ENCODE peak calls at places on chromosomes 7 and 10, in five cellular contexts. J is CD8-positive, alpha-beta T cell; D is foreskin fibroblast; O is fibroblast of the aortic adventitia; M is AG04449. W is an unnamed sample.

GRCh38 chr10:122062831-122063674 is 74.1 kb downstream of the TACC2 start:
- DNase-seq in D (peak; percentile 92), O (peak; percentile 89), M (no peak), J (no peak), W (peak; percentile 68)

GRCh38 chr7:79361214-79361613 is 92.3 kb downstream of the MAGI2 start:
- DNase-seq in O (no peak), M (no peak), D (no peak), J (no peak), W (no peak)

GRCh38 chr7:156585025-156585648 is 55.4 kb upstream of the RNF32 start:
- DNase-seq in D (no peak), M (no peak), J (no peak), O (no peak), W (no peak)

GRCh38 chr10:29588640-29589421 is 45.9 kb downstream of the SVIL start:
- DNase-seq in J (no peak), M (no peak), D (peak; percentile 72), O (peak; percentile 45), W (no peak)

GRCh38 chr7:27745064-27745583 is 5.2 kb downstream of the TAX1BP1 start:
- DNase-seq in O (peak; percentile 88), D (peak; percentile 63), J (no peak), M (no peak), W (no peak)

GRCh38 chr10:97081621-97082235 is 104.0 kb downstream of the SLIT1 start:
- DNase-seq in M (no peak), J (peak; percentile 70), O (peak; percentile 62), D (peak; percentile 83), W (peak; percentile 15)

GRCh38 chr10:124153601-124153930 is 60.2 kb upstream of the CHST15 start:
- DNase-seq in J (no peak), O (no peak), D (no peak), M (no peak), W (no peak)

GRCh38 chr10:97096327-97097153 is 89.2 kb downstream of the SLIT1 start:
- DNase-seq in J (peak; percentile 24), O (no peak), D (no peak), M (no peak), W (no peak)

GRCh38 chr7:26201261-26202018 is at the start of gene CBX3:
- DNase-seq in M (no peak), O (peak; percentile 63), J (peak; percentile 87), D (peak; percentile 91), W (peak; percentile 44)

GRCh38 chr10:132537713-132538020 is at the start of gene INPP5A:
- DNase-seq in O (no peak), M (no peak), D (no peak), J (no peak), W (no peak)

GRCh38 chr10:87660484-87661133 is 931 bp downstream of the PAPSS2 start:
- DNase-seq in J (no peak), M (no peak), O (peak; percentile 79), D (peak; percentile 85), W (no peak)

GRCh38 chr7:34313289-34313688 is 344.7 kb upstream of the NPSR1 start:
- DNase-seq in J (no peak), D (peak; percentile 46), M (no peak), O (peak; percentile 51), W (no peak)

GRCh38 chr10:79244841-79245504 is 102.3 kb upstream of the PPIF start:
- DNase-seq in O (peak; percentile 75), M (no peak), J (peak; percentile 21), D (no peak), W (no peak)

GRCh38 chr10:44334091-44334490 is 50.8 kb downstream of the CXCL12 start:
- DNase-seq in J (no peak), O (no peak), M (no peak), D (no peak), W (no peak)

GRCh38 chr10:42939237-42939636 is 137.6 kb upstream of the RET start:
- DNase-seq in J (no peak), D (no peak), O (no peak), M (no peak), W (no peak)

GRCh38 chr7:7237201-7237977 is 55.0 kb downstream of the C1GALT1 start:
- DNase-seq in O (no peak), J (no peak), M (no peak), D (no peak), W (no peak)

GRCh38 chr10:103227416-103227815 is 18.3 kb upstream of the RPEL1 start:
- DNase-seq in M (no peak), D (no peak), O (no peak), J (no peak), W (no peak)

GRCh38 chr7:542935-543789 is 23.5 kb upstream of the PDGFA start:
- DNase-seq in O (peak; percentile 86), M (peak; percentile 50), J (no peak), D (peak; percentile 97), W (peak; percentile 76)

DNA sequence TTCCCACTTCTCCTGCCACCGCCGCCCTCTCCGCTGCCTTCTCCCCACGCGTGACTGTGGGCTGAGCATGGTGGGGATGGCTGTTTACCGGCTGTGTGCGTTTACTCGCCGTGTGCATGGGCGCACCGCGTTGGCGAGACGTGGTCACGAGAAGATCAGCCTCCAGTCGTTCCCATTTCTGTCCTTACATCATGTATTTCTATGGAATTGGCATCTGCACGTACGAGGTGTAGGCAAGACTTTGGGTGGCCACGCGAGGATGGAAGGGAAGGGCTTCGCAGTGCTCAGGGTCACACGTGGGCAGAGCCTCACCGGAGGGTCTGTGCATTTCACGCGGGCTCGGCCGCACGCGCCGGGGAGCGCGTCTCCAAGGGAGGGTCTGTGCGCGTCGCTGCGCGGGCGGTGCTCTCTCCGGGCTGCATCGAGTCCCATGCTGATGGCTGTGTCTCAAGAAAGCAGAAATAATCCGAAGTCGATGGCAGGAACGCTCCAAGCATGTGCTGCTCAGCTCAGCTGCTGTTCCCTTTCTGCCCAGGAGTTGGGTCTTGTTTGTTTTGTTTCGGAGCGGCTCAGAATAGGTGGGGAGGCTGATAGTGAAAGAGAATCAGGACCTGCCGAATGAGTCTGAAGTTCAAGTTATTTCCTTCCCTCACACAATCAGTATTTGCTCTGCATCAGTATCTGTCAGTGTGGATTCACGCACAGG is 973 bp downstream of the CAMK1D start:
- DNase-seq in M (no peak), D (peak; percentile 59), J (peak; percentile 51), O (peak; percentile 49), W (no peak)
- TF ChIP-seq CTCF in M (no peak), D (no peak), J (no peak), O (no peak), W (no peak)

GRCh38 chr10:9301148-9301547 is 1246.7 kb downstream of the GATA3 start:
- DNase-seq in J (no peak), M (no peak), D (peak; percentile 48), O (peak; percentile 23), W (no peak)
- TF ChIP-seq CTCF in J (no peak), M (no peak), D (peak; percentile 13), O (peak; percentile 27), W (peak; percentile 40)

DNA sequence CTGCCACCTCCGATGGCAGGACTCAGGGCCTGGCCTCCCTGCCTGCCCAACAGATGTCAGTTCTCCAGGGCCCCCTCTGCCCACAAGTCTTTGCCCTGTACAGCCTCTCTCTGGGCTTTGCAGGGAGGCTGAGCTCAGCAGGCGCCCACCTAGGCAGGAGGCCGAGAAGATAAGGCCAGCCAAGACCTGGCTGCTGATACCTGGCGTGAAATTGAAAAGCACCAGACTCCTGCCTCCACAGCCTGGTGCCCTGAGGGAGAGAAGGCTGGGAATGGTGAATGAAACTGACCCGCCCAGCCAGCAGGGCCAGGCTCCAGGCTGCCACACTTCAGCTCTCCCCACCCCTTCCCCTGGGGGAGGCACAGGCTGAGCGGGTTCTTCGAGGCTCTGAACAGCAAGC is 145.8 kb downstream of the CDH23 start:
- DNase-seq in O (no peak), M (no peak), J (no peak), D (no peak), W (no peak)
- TF ChIP-seq CTCF in O (no peak), M (no peak), J (no peak), D (no peak), W (no peak)

GRCh38 chr7:135501402-135501801 is 8.5 kb downstream of the CNOT4 start:
- DNase-seq in M (no peak), O (peak; percentile 11), D (peak; percentile 55), J (no peak), W (no peak)
- TF ChIP-seq CTCF in M (no peak), O (no peak), D (peak; percentile 25), J (no peak), W (no peak)

GRCh38 chr10:34157501-34157900 is 657.6 kb downstream of the PARD3 start:
- DNase-seq in O (peak; percentile 31), J (no peak), D (peak; percentile 82), M (no peak), W (no peak)

GRCh38 chr10:34154371-34154770 is 660.7 kb downstream of the PARD3 start:
- DNase-seq in M (no peak), O (no peak), J (no peak), D (no peak), W (no peak)

GRCh38 chr10:34152434-34152833 is 662.7 kb downstream of the PARD3 start:
- DNase-seq in D (no peak), M (no peak), O (no peak), J (no peak), W (no peak)

GRCh38 chr10:34160595-34160994 is 654.5 kb downstream of the PARD3 start:
- DNase-seq in M (no peak), D (no peak), J (no peak), O (no peak), W (no peak)

DNA sequence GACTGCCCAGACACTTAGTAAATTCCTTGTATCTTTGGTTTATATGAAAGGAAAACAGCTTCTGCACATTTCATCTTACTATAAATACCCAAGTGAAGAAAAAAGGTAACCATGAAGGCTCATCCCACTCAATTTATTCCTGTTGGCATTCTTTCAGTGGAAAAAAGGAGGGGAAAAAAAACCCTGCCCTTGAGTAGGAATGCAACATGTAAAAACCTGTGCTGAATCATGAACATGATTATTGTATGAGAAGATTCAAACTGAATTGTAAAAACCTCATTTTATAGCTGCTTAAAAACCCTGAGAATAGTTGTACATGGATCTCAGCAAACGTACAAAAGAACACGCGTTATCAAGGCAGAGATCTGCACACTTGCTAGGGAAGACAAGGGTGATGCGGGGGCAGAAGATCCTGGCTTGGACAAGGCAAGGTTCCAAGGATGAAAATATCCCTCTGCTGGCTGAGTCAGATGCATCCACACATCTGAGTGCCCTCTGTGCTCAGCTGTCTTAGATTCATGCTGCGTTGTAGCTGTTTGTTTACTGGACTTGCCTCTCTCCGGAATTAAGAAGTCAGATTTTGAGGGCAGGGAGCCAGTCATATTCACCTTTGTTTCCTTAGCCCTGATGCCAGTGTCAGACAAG is 658.2 kb downstream of the PARD3 start:
- DNase-seq in J (no peak), D (peak; percentile 93), O (peak; percentile 22), M (no peak), W (no peak)
- TF ChIP-seq CTCF in J (no peak), D (peak; percentile 32), O (peak; percentile 30), M (peak; percentile 28), W (peak; percentile 31)

GRCh38 chr7:150848111-150848510 is 4.2 kb upstream of the AOC1 start:
- DNase-seq in M (no peak), J (no peak), D (no peak), O (no peak), W (no peak)
- TF ChIP-seq CTCF in M (no peak), J (no peak), D (no peak), O (no peak), W (no peak)

DNA sequence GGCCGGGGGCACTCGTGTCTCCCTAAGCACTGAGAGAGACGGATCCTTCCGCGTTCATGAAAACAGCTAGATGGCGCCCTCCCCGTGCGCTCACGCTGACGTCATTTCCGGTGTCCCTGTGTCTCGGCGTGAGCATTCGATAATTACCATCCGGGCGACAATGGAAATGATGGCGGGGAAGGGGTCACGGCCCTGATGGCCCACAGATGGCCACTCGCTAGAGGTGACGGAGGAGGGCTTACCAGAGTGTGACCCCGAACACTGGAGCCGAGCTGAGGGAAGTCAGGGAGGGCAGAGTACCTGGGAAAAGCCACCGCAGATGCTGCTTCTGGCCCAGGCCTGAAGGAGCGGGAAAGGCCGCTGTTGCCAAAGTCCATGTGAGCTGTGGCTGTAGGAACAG is 222.9 kb downstream of the TCERG1L start:
- DNase-seq in J (no peak), O (no peak), M (no peak), D (no peak), W (no peak)
- TF ChIP-seq CTCF in J (no peak), O (no peak), M (no peak), D (no peak), W (no peak)

GRCh38 chr7:87885018-87885417 is 8.7 kb downstream of the DBF4 start:
- DNase-seq in M (no peak), D (no peak), O (no peak), J (no peak), W (no peak)
- TF ChIP-seq CTCF in M (no peak), D (no peak), O (no peak), J (no peak), W (no peak)